ENCODE peak calls at places on chromosomes 3 and 15, in eight cellular contexts. O, R, Q, I, S, C, X and F are unnamed samples. For H3K4me1, the result is how much of the 10 kb centered on the place peaks cover.

GRCh38 chr3:111949712-111950111 is 29.1 kb upstream of the ABHD10 start:
- DNase-seq in O (no peak), R (no peak), Q (no peak), I (no peak), S (no peak), C (no peak), X (no peak), F (no peak)

GRCh38 chr15:37758412-37758811 is 176.0 kb upstream of the TMCO5A start:
- DNase-seq in O (no peak), R (no peak), Q (no peak), I (no peak), S (peak), C (no peak), X (no peak), F (no peak)

GRCh38 chr15:60520041-60520824 is 41.3 kb upstream of the ICE2 start:
- DNase-seq in O (no peak), R (peak), Q (no peak), I (no peak), S (no peak), C (no peak), X (no peak), F (no peak)

GRCh38 chr15:40029979-40030893 is 8.7 kb downstream of the SRP14 start:
- DNase-seq in O (no peak), R (no peak), Q (peak), I (no peak), S (peak), C (no peak), X (no peak), F (no peak)

GRCh38 chr3:173395073-173395411 is 2.5 kb upstream of the NLGN1 start:
- DNase-seq in O (no peak), R (no peak), Q (peak), I (no peak), S (no peak), C (peak), X (no peak), F (no peak)

GRCh38 chr3:64266983-64267382 is 41.7 kb upstream of the PRICKLE2 start:
- DNase-seq in O (no peak), R (no peak), Q (no peak), I (no peak), S (no peak), C (no peak), X (no peak), F (no peak)

GRCh38 chr3:30269751-30270445 is 336.5 kb upstream of the TGFBR2 start:
- DNase-seq in O (no peak), R (no peak), Q (no peak), I (no peak), S (no peak), C (no peak), X (no peak), F (no peak)

GRCh38 chr15:68672251-68672650 is 93.5 kb downstream of the CORO2B start:
- DNase-seq in O (no peak), R (no peak), Q (no peak), I (no peak), S (no peak), C (no peak), X (no peak), F (no peak)

GRCh38 chr3:62057339-62058047 is 315.9 kb downstream of the FEZF2 start:
- DNase-seq in O (no peak), R (no peak), Q (no peak), I (no peak), S (no peak), C (no peak), X (no peak), F (no peak)

GRCh38 chr15:39953521-39953920 is 19.6 kb downstream of the EIF2AK4 start:
- DNase-seq in O (no peak), R (no peak), Q (no peak), I (no peak), S (no peak), C (no peak), X (no peak), F (no peak)

GRCh38 chr3:120160050-120160449 is 65.8 kb upstream of the GSK3B start:
- DNase-seq in O (no peak), R (peak), Q (peak), I (peak), S (peak), C (peak), X (no peak), F (peak)

GRCh38 chr3:9135930-9136525 is 113.4 kb downstream of the SRGAP3 start:
- DNase-seq in O (no peak), R (no peak), Q (no peak), I (peak), S (no peak), C (peak), X (peak), F (no peak)

GRCh38 chr3:178705925-178706324 is 169.7 kb downstream of the KCNMB2 start:
- DNase-seq in O (no peak), R (no peak), Q (no peak), I (no peak), S (no peak), C (no peak), X (no peak), F (no peak)

GRCh38 chr3:9912294-9912935 is 4.5 kb upstream of the IL17RC start:
- DNase-seq in O (no peak), R (no peak), Q (no peak), I (no peak), S (no peak), C (no peak), X (no peak), F (no peak)

GRCh38 chr3:159455741-159456181 is 532.9 kb upstream of the IL12A start:
- DNase-seq in O (no peak), R (no peak), Q (no peak), I (no peak), S (no peak), C (no peak), X (no peak), F (no peak)

GRCh38 chr15:101142711-101143110 is 109.1 kb downstream of the CHSY1 start:
- DNase-seq in O (no peak), R (no peak), Q (no peak), I (no peak), S (no peak), C (no peak), X (no peak), F (no peak)

GRCh38 chr3:101163554-101163953 is 156.8 kb downstream of the IMPG2 start:
- DNase-seq in O (no peak), R (no peak), Q (no peak), I (no peak), S (no peak), C (no peak), X (no peak), F (no peak)

GRCh38 chr3:52047295-52047960 is 8.9 kb downstream of the DUSP7 start:
- DNase-seq in O (no peak), R (no peak), Q (no peak), I (no peak), S (no peak), C (no peak), X (no peak), F (no peak)

GRCh38 chr3:134201201-134202130 is 49.2 kb downstream of the RYK start:
- DNase-seq in O (no peak), R (peak), Q (no peak), I (no peak), S (no peak), C (no peak), X (no peak), F (no peak)

GRCh38 chr3:134998855-134999254 is 203.8 kb downstream of the EPHB1 start:
- DNase-seq in O (no peak), R (no peak), Q (no peak), I (no peak), S (peak), C (no peak), X (no peak), F (no peak)

GRCh38 chr3:44929782-44930181 is 46.2 kb downstream of the ZDHHC3 start:
- DNase-seq in O (no peak), R (no peak), Q (no peak), I (no peak), S (no peak), C (no peak), X (no peak), F (no peak)

GRCh38 chr15:75590239-75590638 is 11.1 kb upstream of the PTPN9 start:
- DNase-seq in O (no peak), R (no peak), Q (no peak), I (no peak), S (no peak), C (no peak), X (no peak), F (no peak)

GRCh38 chr15:77720617-77721016 is 87.9 kb upstream of the LINGO1 start:
- DNase-seq in O (no peak), R (no peak), Q (no peak), I (no peak), S (no peak), C (no peak), X (no peak), F (no peak)

GRCh38 chr15:97026781-97027180 is 696.3 kb downstream of the NR2F2 start:
- DNase-seq in O (no peak), R (no peak), Q (no peak), I (no peak), S (peak), C (no peak), X (no peak), F (no peak)

GRCh38 chr3:98110191-98110908 is 20.2 kb upstream of the OR5H1 start:
- DNase-seq in O (no peak), R (no peak), Q (no peak), I (no peak), S (no peak), C (no peak), X (no peak), F (no peak)

GRCh38 chr3:133330043-133330442 is 69.8 kb upstream of the BFSP2 start:
- DNase-seq in O (no peak), R (no peak), Q (no peak), I (no peak), S (no peak), C (no peak), X (no peak), F (no peak)

GRCh38 chr3:44983413-44984040 is 7.5 kb downstream of the EXOSC7 start:
- DNase-seq in O (no peak), R (no peak), Q (no peak), I (no peak), S (no peak), C (no peak), X (no peak), F (no peak)

GRCh38 chr3:67104388-67104787 is 106.3 kb downstream of the KBTBD8 start:
- DNase-seq in O (no peak), R (no peak), Q (no peak), I (no peak), S (no peak), C (no peak), X (no peak), F (no peak)
- H3K27ac ChIP-seq in O (no peak), R (no peak), Q (no peak), I (no peak), S (no peak), C (no peak), X (no peak), F (no peak)

DNA sequence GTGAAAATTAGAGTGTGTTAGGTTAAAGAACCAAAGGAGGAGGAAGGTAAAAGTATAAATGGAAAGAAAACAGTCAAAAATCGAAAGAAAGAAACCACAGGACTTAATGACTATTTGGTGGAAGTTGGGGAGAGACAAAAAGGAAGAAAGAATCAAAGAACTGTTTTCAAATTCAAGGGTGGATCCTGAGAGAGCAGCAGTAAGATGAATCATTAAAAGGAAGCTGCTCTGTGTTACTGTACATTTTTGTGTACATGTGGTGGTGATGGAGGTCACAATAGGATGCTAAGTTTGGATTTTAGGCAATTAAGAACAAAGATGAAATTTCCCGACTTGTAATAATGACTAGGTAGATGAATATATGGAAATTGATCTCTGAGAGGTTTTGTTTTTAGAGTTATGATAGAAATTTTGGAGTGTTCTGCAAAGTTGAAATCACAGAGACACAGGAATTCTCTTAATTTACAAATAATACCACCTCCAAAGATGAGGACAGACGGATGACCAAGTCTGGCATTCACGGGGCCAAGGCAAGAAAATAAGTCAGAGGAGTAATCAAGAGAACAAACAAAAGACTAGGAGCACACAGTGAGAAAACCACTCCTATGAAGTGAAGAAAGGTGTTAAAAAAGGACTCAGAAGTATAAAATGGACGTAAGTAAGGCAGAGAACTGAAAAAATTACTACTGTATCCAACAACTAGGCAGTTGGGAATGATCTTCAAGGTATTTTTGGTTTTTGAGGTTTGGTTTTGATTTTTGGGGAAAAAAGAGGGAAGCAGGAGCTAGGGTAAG is 7.1 kb downstream of the DHX36 start:
- DNase-seq in O (no peak), R (no peak), Q (no peak), I (no peak), S (no peak), C (no peak), X (no peak), F (no peak)
- H3K4me1 ChIP-seq in O (under half), R (under half), Q (under half), I (under half), S (under half), C (under half), X (under half), F (under half)

GRCh38 chr3:57112206-57112605 is 51.7 kb downstream of the SPATA12 start:
- DNase-seq in O (no peak), R (no peak), Q (no peak), I (no peak), S (no peak), C (no peak), X (no peak), F (no peak)
- TF ChIP-seq CTCF in O (no peak), R (peak), Q (no peak), I (no peak), S (no peak), C (no peak), X (peak), F (no peak)

GRCh38 chr3:148178508-148178907 is 519.2 kb upstream of the AGTR1 start:
- DNase-seq in O (no peak), R (no peak), Q (no peak), I (no peak), S (no peak), C (no peak), X (no peak), F (no peak)

GRCh38 chr3:148175215-148175614 is 522.5 kb upstream of the AGTR1 start:
- DNase-seq in O (no peak), R (no peak), Q (no peak), I (no peak), S (no peak), C (no peak), X (no peak), F (no peak)

GRCh38 chr3:148173836-148174235 is 523.9 kb upstream of the AGTR1 start:
- DNase-seq in O (no peak), R (no peak), Q (no peak), I (no peak), S (no peak), C (no peak), X (no peak), F (no peak)
- H3K27ac ChIP-seq in O (no peak), R (no peak), Q (no peak), I (no peak), S (no peak), C (no peak), X (no peak), F (no peak)

GRCh38 chr3:11582123-11582968 is 61.4 kb downstream of the VGLL4 start:
- DNase-seq in O (peak), R (no peak), Q (peak), I (peak), S (peak), C (peak), X (peak), F (peak)
- H3K4me1 ChIP-seq in O (under half), R (under half), Q (under half), I (half or more), S (under half), C (half or more), X (under half), F (half or more)

GRCh38 chr3:39288300-39288808 is 8.5 kb upstream of the CX3CR1 start:
- DNase-seq in O (peak), R (peak), Q (peak), I (peak), S (peak), C (peak), X (peak), F (peak)
- TF ChIP-seq CTCF in O (peak), R (peak), Q (peak), I (peak), S (peak), C (peak), X (peak), F (peak)

GRCh38 chr15:41620536-41621199 is 39.5 kb upstream of the MGA start:
- DNase-seq in O (no peak), R (no peak), Q (no peak), I (no peak), S (no peak), C (no peak), X (no peak), F (no peak)
- H3K27ac ChIP-seq in O (peak), R (no peak), Q (peak), I (peak), S (peak), C (peak), X (no peak), F (peak)

DNA sequence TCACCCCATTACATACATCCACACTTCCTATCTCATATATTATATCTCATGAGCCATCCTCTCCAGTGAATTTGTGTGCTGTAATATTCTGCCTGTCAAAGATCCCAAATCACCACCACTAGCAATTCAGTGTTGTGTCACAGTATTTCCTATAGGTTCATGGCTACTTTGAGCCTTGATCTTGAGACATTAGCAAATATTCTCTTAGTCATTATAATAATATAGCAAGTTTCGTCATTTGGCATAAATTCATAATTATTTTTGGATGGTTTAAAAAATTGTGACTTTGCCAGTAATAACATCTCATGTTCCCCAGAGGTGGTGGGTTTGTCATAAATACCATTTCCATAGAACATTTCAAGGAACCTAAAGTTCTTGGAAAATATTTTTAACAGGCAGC is 47.7 kb downstream of the CMSS1 start:
- DNase-seq in O (no peak), R (no peak), Q (no peak), I (no peak), S (no peak), C (no peak), X (no peak), F (no peak)
- H3K4me1 ChIP-seq in O (under half), R (under half), Q (under half), I (half or more), S (under half), C (half or more), X (under half), F (under half)